ENCODE peak calls at places on chromosomes 7 and 10, in four cellular contexts. J, H, I and Q are unnamed samples. For H3K36me3, the result is how much of the 10 kb centered on the place peaks cover.

GRCh38 chr7:21844742-21845141 is 101.0 kb downstream of the CDCA7L start:
- DNase-seq in J (no peak), H (no peak), I (no peak), Q (no peak)

GRCh38 chr10:93752761-93753160 is 5.0 kb upstream of the LGI1 start:
- DNase-seq in J (no peak), H (no peak), I (no peak), Q (no peak)

GRCh38 chr10:49668684-49669083 is 10.8 kb upstream of the C10orf53 start:
- DNase-seq in J (no peak), H (no peak), I (no peak), Q (no peak)

GRCh38 chr10:61000769-61001730 is 57.1 kb upstream of the RHOBTB1 start:
- DNase-seq in J (no peak), H (peak), I (peak), Q (peak)

GRCh38 chr7:44819292-44819691 is 22.8 kb downstream of the PPIA start:
- DNase-seq in J (no peak), H (no peak), I (no peak), Q (no peak)

GRCh38 chr7:71385362-71385761 is 253.4 kb downstream of the GALNT17 start:
- DNase-seq in J (no peak), H (no peak), I (peak), Q (no peak)

GRCh38 chr10:44388641-44389040 is 3.7 kb upstream of the CXCL12 start:
- DNase-seq in J (no peak), H (no peak), I (peak), Q (no peak)

GRCh38 chr10:34003561-34003960 is 669.1 kb upstream of the NRP1 start:
- DNase-seq in J (no peak), H (no peak), I (no peak), Q (no peak)

GRCh38 chr7:81669476-81670105 is 100.3 kb downstream of the HGF start:
- DNase-seq in J (no peak), H (no peak), I (no peak), Q (no peak)

GRCh38 chr10:122531935-122532334 is 28.6 kb upstream of the DMBT1 start:
- DNase-seq in J (no peak), H (peak), I (no peak), Q (peak)

GRCh38 chr10:95814011-95814727 is 58.2 kb downstream of the ENTPD1 start:
- DNase-seq in J (peak), H (no peak), I (no peak), Q (no peak)

GRCh38 chr7:111082351-111082750 is 8.6 kb upstream of the LRRN3 start:
- DNase-seq in J (no peak), H (no peak), I (no peak), Q (no peak)

GRCh38 chr10:47038881-47039557 is 127.8 kb downstream of the PTPN20 start:
- DNase-seq in J (no peak), H (no peak), I (peak), Q (no peak)

GRCh38 chr10:80457554-80458262 is 3.6 kb downstream of the TSPAN14 start:
- DNase-seq in J (no peak), H (no peak), I (no peak), Q (no peak)

GRCh38 chr10:110529596-110530011 is 31.9 kb downstream of the DUSP5 start:
- DNase-seq in J (no peak), H (no peak), I (no peak), Q (no peak)

GRCh38 chr10:119542990-119543813 is 683 bp upstream of the RGS10 start:
- DNase-seq in J (peak), H (peak), I (peak), Q (peak)

GRCh38 chr7:80589561-80590083 is 48.8 kb upstream of the CD36 start:
- DNase-seq in J (no peak), H (no peak), I (no peak), Q (no peak)

GRCh38 chr10:10796774-10797415 is 220.8 kb upstream of the CELF2 start:
- DNase-seq in J (no peak), H (no peak), I (no peak), Q (no peak)

GRCh38 chr10:42960491-42961155 is 116.2 kb upstream of the RET start:
- DNase-seq in J (peak), H (no peak), I (peak), Q (no peak)

GRCh38 chr7:2411815-2412586 is 8.6 kb downstream of the CHST12 start:
- DNase-seq in J (no peak), H (no peak), I (no peak), Q (no peak)

GRCh38 chr7:157077986-157078644 is 60.6 kb upstream of the UBE3C start:
- DNase-seq in J (no peak), H (no peak), I (no peak), Q (peak)

GRCh38 chr7:142556745-142557144 is 192.5 kb upstream of the PRSS1 start:
- DNase-seq in J (peak), H (peak), I (no peak), Q (peak)

GRCh38 chr10:78889536-78890063 is 179.2 kb upstream of the ZMIZ1 start:
- DNase-seq in J (no peak), H (no peak), I (no peak), Q (no peak)

GRCh38 chr10:43816351-43817321 is 168.0 kb upstream of the ZNF32 start:
- DNase-seq in J (peak), H (peak), I (peak), Q (no peak)

GRCh38 chr7:29988391-29989256 is 977 bp downstream of the SCRN1 start:
- DNase-seq in J (peak), H (peak), I (peak), Q (peak)

GRCh38 chr10:16944081-16944922 is 127.1 kb upstream of the RSU1 start:
- DNase-seq in J (peak), H (no peak), I (no peak), Q (no peak)

GRCh38 chr7:107693396-107693795 is 32.8 kb downstream of the SLC26A4 start:
- DNase-seq in J (no peak), H (no peak), I (no peak), Q (no peak)

GRCh38 chr10:117686606-117687005 is 144.1 kb downstream of the EMX2 start:
- DNase-seq in J (no peak), H (no peak), I (no peak), Q (no peak)

GRCh38 chr7:14666304-14666703 is 236.2 kb downstream of the DGKB start:
- DNase-seq in J (no peak), H (no peak), I (no peak), Q (no peak)

GRCh38 chr7:37495574-37496184 is 47.0 kb upstream of the ELMO1 start:
- DNase-seq in J (no peak), H (no peak), I (no peak), Q (no peak)

GRCh38 chr7:50791921-50792341 is 9.2 kb upstream of the GRB10 start:
- DNase-seq in J (no peak), H (no peak), I (no peak), Q (no peak)

DNA sequence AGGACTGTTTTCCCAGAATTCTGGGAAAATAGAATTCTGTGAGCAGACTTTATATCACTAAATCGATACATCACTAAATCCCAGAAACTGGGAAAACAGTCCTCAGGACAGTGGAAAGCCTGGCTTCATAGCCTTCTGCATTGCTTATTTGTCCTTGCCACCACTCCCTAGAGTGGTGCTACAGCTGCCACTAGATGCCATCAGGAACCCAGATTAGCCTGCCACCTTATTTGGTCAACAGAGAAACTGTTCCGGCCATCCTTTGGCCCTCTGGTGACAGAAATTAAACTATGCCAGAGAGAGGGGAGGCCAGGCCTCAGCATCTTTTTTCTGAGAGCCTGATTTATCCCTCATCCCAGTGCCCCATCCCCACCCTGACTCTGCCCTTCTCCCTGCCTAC is 19.6 kb upstream of the NFKB2 start:
- DNase-seq in J (no peak), H (no peak), I (no peak), Q (no peak)
- H3K36me3 ChIP-seq in J (half or more), H (under half), I (half or more), Q (half or more)

GRCh38 chr10:133070810-133071209 is 16.9 kb upstream of the ADGRA1 start:
- DNase-seq in J (no peak), H (no peak), I (no peak), Q (no peak)
- H3K36me3 ChIP-seq in J (under half), H (under half), I (under half), Q (under half)

GRCh38 chr7:144127714-144128334 is 4.8 kb downstream of the OR2A14 start:
- DNase-seq in J (peak), H (peak), I (peak), Q (no peak)
- H3K36me3 ChIP-seq in J (under half), H (under half), I (under half), Q (under half)

GRCh38 chr10:28566458-28566857 is 33.5 kb downstream of the WAC start:
- DNase-seq in J (no peak), H (no peak), I (no peak), Q (no peak)
- H3K36me3 ChIP-seq in J (half or more), H (under half), I (under half), Q (under half)